ENCODE peak calls at places on chromosomes 11 and 22, in six cellular contexts. X, V, Z, R, U and D are unnamed samples.

GRCh38 chr22:26245001-26245400 is 75.7 kb downstream of the SEZ6L start:
- DNase-seq in X (no peak), V (no peak), Z (no peak), R (no peak), U (no peak), D (no peak)

GRCh38 chr22:18110194-18110943 is at the start of gene TUBA8:
- DNase-seq in X (no peak), V (peak), Z (peak), R (no peak), U (no peak), D (no peak)

GRCh38 chr22:42933783-42934144 is 76.7 kb upstream of the ARFGAP3 start:
- DNase-seq in X (no peak), V (peak), Z (no peak), R (peak), U (no peak), D (peak)

GRCh38 chr11:8354622-8355417 is 91.1 kb upstream of the LMO1 start:
- DNase-seq in X (no peak), V (no peak), Z (peak), R (no peak), U (no peak), D (no peak)

GRCh38 chr11:14454861-14455632 is 44.6 kb downstream of the COPB1 start:
- DNase-seq in X (no peak), V (peak), Z (no peak), R (no peak), U (no peak), D (no peak)

GRCh38 chr22:48084041-48084748 is 1321.7 kb downstream of the TBC1D22A start:
- DNase-seq in X (no peak), V (no peak), Z (no peak), R (no peak), U (peak), D (no peak)

GRCh38 chr11:1204381-1205101 is 18.3 kb upstream of the MUC5B start:
- DNase-seq in X (no peak), V (no peak), Z (no peak), R (peak), U (no peak), D (no peak)

GRCh38 chr11:77147668-77148321 is 19.7 kb downstream of the MYO7A start:
- DNase-seq in X (no peak), V (no peak), Z (no peak), R (no peak), U (no peak), D (no peak)

GRCh38 chr22:24810043-24810749 is 4.2 kb downstream of the SGSM1 start:
- DNase-seq in X (no peak), V (no peak), Z (no peak), R (no peak), U (no peak), D (no peak)